ENCODE peak calls at places on chromosome 1, in four cellular contexts. G is activated T-helper 1 cell treated with Interleukin-2 at 50 U/mL for 16 hours; L is AG04450; B is stimulated activated CD4-positive, alpha-beta T cell treated with anti-CD3 and anti-CD28 coated beads, Interleukin-4, amount 100 ng/mL, for 4 hours. T is an unnamed sample.
A peak's percentile ranks its signal among the peaks of the same experiment; 100 is the strongest.

GRCh38 chr1:116289219-116289618 is 83.8 kb upstream of the ATP1A1 start:
- DNase-seq in B (no peak), G (no peak), L (no peak), T (no peak)

GRCh38 chr1:151993084-151993733 is 450 bp downstream of the S100A10 start:
- DNase-seq in G (no peak), B (peak; percentile 22), L (no peak), T (peak; percentile 41)

GRCh38 chr1:94709891-94710581 is 110.1 kb upstream of the SLC44A3 start:
- DNase-seq in G (no peak), L (no peak), B (no peak), T (no peak)

GRCh38 chr1:76949503-76949902 is 82.2 kb downstream of the ST6GALNAC5 start:
- DNase-seq in L (no peak), G (no peak), B (no peak), T (peak; percentile 4)

GRCh38 chr1:204545202-204545601 is 29.0 kb downstream of the MDM4 start:
- DNase-seq in L (no peak), G (no peak), B (no peak), T (no peak)

GRCh38 chr1:161223805-161224694 is 622 bp upstream of the APOA2 start:
- DNase-seq in L (no peak), B (no peak), G (no peak), T (no peak)

GRCh38 chr1:11787251-11787803 is 18.4 kb downstream of the MTHFR start:
- DNase-seq in B (no peak), L (no peak), G (no peak), T (no peak)

GRCh38 chr1:113012149-113012548 is 56.2 kb upstream of the SLC16A1 start:
- DNase-seq in L (no peak), B (no peak), G (no peak), T (no peak)

GRCh38 chr1:91846007-91846620 is 39.8 kb downstream of the TGFBR3 start:
- DNase-seq in L (peak; percentile 29), G (no peak), B (no peak), T (no peak)

GRCh38 chr1:25619101-25619890 is 2.7 kb downstream of the MAN1C1 start:
- DNase-seq in G (no peak), B (peak; percentile 48), L (no peak), T (no peak)

GRCh38 chr1:71031426-71031825 is 16.2 kb downstream of the PTGER3 start:
- DNase-seq in B (no peak), L (no peak), G (no peak), T (no peak)

GRCh38 chr1:104780470-104781078 is 1030.9 kb downstream of the AMY1C start:
- DNase-seq in B (no peak), L (no peak), G (no peak), T (no peak)

GRCh38 chr1:153375511-153375910 is at the start of gene S100A12:
- DNase-seq in L (peak; percentile 29), G (no peak), B (no peak), T (no peak)

GRCh38 chr1:150009604-150010387 is 730 bp downstream of the OTUD7B start:
- DNase-seq in G (peak; percentile 0), L (peak; percentile 63), B (peak; percentile 43), T (peak; percentile 39)

GRCh38 chr1:68495968-68496679 is 758 bp downstream of the DEPDC1 start:
- DNase-seq in B (no peak), G (no peak), L (no peak), T (peak; percentile 22)

GRCh38 chr1:23021834-23022233 is 2.6 kb downstream of the KDM1A start:
- DNase-seq in B (no peak), G (no peak), L (no peak), T (no peak)

GRCh38 chr1:165533254-165533653 is 10.5 kb upstream of the LRRC52 start:
- DNase-seq in B (no peak), G (no peak), L (no peak), T (no peak)

GRCh38 chr1:214532070-214532469 is 19.3 kb downstream of the PTPN14 start:
- DNase-seq in G (no peak), B (no peak), L (no peak), T (no peak)